ENCODE peak calls at places on chromosomes 2 and 18, in ten cellular contexts. One of them, this sample, is unnamed.

GRCh38 chr2:68643874-68644485 is 601 bp downstream of the PROKR1 start:
- DNase-seq in psoas muscle: no peak
- DNase-seq in hypothalamus: no peak
- DNase-seq in renal cortical epithelial cell: no peak
- DNase-seq in amniotic stem cell: no peak
- DNase-seq in stimulated activated CD4-positive, alpha-beta T cell treated with anti-CD3 and anti-CD28 coated beads, Interleukin-2, amount 100 ng/mL, for 48 hours: no peak
- DNase-seq in BJ: no peak
- DNase-seq in nucleus accumbens: no peak
- DNase-seq in stimulated activated naive CD8-positive, alpha-beta T cell treated with anti-CD3 and anti-CD28 coated beads, Interleukin-15, Interleukin-2, amounts not matched to agents 100 U/mL and 50 U/mL, for 24 hours: no peak
- DNase-seq in activated gamma-delta T cell treated with anti-CD3 and anti-CD28 coated beads, Interleukin-2, amount 50 U/mL, for 16 hours: no peak
- DNase-seq in this sample: no peak

GRCh38 chr2:175373001-175373727 is 191.7 kb upstream of the ATP5MC3 start:
- DNase-seq in psoas muscle: no peak
- DNase-seq in hypothalamus: no peak
- DNase-seq in renal cortical epithelial cell: peak; percentile 74
- DNase-seq in amniotic stem cell: no peak
- DNase-seq in stimulated activated CD4-positive, alpha-beta T cell treated with anti-CD3 and anti-CD28 coated beads, Interleukin-2, amount 100 ng/mL, for 48 hours: no peak
- DNase-seq in BJ: peak; percentile 14
- DNase-seq in nucleus accumbens: no peak
- DNase-seq in stimulated activated naive CD8-positive, alpha-beta T cell treated with anti-CD3 and anti-CD28 coated beads, Interleukin-15, Interleukin-2, amounts not matched to agents 100 U/mL and 50 U/mL, for 24 hours: no peak
- DNase-seq in activated gamma-delta T cell treated with anti-CD3 and anti-CD28 coated beads, Interleukin-2, amount 50 U/mL, for 16 hours: no peak
- DNase-seq in this sample: no peak

GRCh38 chr2:168961450-168962229 is 60.5 kb downstream of the G6PC2 start:
- DNase-seq in psoas muscle: no peak
- DNase-seq in hypothalamus: no peak
- DNase-seq in renal cortical epithelial cell: peak; percentile 84
- DNase-seq in amniotic stem cell: peak; percentile 35
- DNase-seq in stimulated activated CD4-positive, alpha-beta T cell treated with anti-CD3 and anti-CD28 coated beads, Interleukin-2, amount 100 ng/mL, for 48 hours: peak; percentile 36
- DNase-seq in BJ: peak; percentile 23
- DNase-seq in nucleus accumbens: no peak
- DNase-seq in stimulated activated naive CD8-positive, alpha-beta T cell treated with anti-CD3 and anti-CD28 coated beads, Interleukin-15, Interleukin-2, amounts not matched to agents 100 U/mL and 50 U/mL, for 24 hours: peak; percentile 26
- DNase-seq in activated gamma-delta T cell treated with anti-CD3 and anti-CD28 coated beads, Interleukin-2, amount 50 U/mL, for 16 hours: peak; percentile 32
- DNase-seq in this sample: peak; percentile 56

GRCh38 chr2:1795261-1795828 is 51.0 kb upstream of the PXDN start:
- DNase-seq in psoas muscle: no peak
- DNase-seq in hypothalamus: no peak
- DNase-seq in renal cortical epithelial cell: no peak
- DNase-seq in amniotic stem cell: no peak
- DNase-seq in stimulated activated CD4-positive, alpha-beta T cell treated with anti-CD3 and anti-CD28 coated beads, Interleukin-2, amount 100 ng/mL, for 48 hours: no peak
- DNase-seq in BJ: no peak
- DNase-seq in nucleus accumbens: no peak
- DNase-seq in stimulated activated naive CD8-positive, alpha-beta T cell treated with anti-CD3 and anti-CD28 coated beads, Interleukin-15, Interleukin-2, amounts not matched to agents 100 U/mL and 50 U/mL, for 24 hours: no peak
- DNase-seq in activated gamma-delta T cell treated with anti-CD3 and anti-CD28 coated beads, Interleukin-2, amount 50 U/mL, for 16 hours: no peak
- DNase-seq in this sample: no peak

GRCh38 chr2:38581193-38582147 is 21.3 kb downstream of the HNRNPLL start:
- DNase-seq in psoas muscle: no peak
- DNase-seq in hypothalamus: no peak
- DNase-seq in renal cortical epithelial cell: peak; percentile 85
- DNase-seq in amniotic stem cell: peak; percentile 59
- DNase-seq in stimulated activated CD4-positive, alpha-beta T cell treated with anti-CD3 and anti-CD28 coated beads, Interleukin-2, amount 100 ng/mL, for 48 hours: peak; percentile 39
- DNase-seq in BJ: no peak
- DNase-seq in nucleus accumbens: peak; percentile 7
- DNase-seq in stimulated activated naive CD8-positive, alpha-beta T cell treated with anti-CD3 and anti-CD28 coated beads, Interleukin-15, Interleukin-2, amounts not matched to agents 100 U/mL and 50 U/mL, for 24 hours: no peak
- DNase-seq in activated gamma-delta T cell treated with anti-CD3 and anti-CD28 coated beads, Interleukin-2, amount 50 U/mL, for 16 hours: peak; percentile 38
- DNase-seq in this sample: peak; percentile 73

GRCh38 chr2:121010998-121011397 is 274.0 kb downstream of the TFCP2L1 start:
- DNase-seq in psoas muscle: no peak
- DNase-seq in hypothalamus: no peak
- DNase-seq in renal cortical epithelial cell: no peak
- DNase-seq in amniotic stem cell: no peak
- DNase-seq in stimulated activated CD4-positive, alpha-beta T cell treated with anti-CD3 and anti-CD28 coated beads, Interleukin-2, amount 100 ng/mL, for 48 hours: no peak
- DNase-seq in BJ: no peak
- DNase-seq in nucleus accumbens: no peak
- DNase-seq in stimulated activated naive CD8-positive, alpha-beta T cell treated with anti-CD3 and anti-CD28 coated beads, Interleukin-15, Interleukin-2, amounts not matched to agents 100 U/mL and 50 U/mL, for 24 hours: no peak
- DNase-seq in activated gamma-delta T cell treated with anti-CD3 and anti-CD28 coated beads, Interleukin-2, amount 50 U/mL, for 16 hours: no peak
- DNase-seq in this sample: no peak

GRCh38 chr18:10798727-10799435 is 273.1 kb downstream of the NAPG start:
- DNase-seq in psoas muscle: no peak
- DNase-seq in hypothalamus: no peak
- DNase-seq in renal cortical epithelial cell: peak; percentile 72
- DNase-seq in amniotic stem cell: no peak
- DNase-seq in stimulated activated CD4-positive, alpha-beta T cell treated with anti-CD3 and anti-CD28 coated beads, Interleukin-2, amount 100 ng/mL, for 48 hours: no peak
- DNase-seq in BJ: no peak
- DNase-seq in nucleus accumbens: no peak
- DNase-seq in stimulated activated naive CD8-positive, alpha-beta T cell treated with anti-CD3 and anti-CD28 coated beads, Interleukin-15, Interleukin-2, amounts not matched to agents 100 U/mL and 50 U/mL, for 24 hours: no peak
- DNase-seq in activated gamma-delta T cell treated with anti-CD3 and anti-CD28 coated beads, Interleukin-2, amount 50 U/mL, for 16 hours: no peak
- DNase-seq in this sample: no peak

GRCh38 chr18:60404686-60405085 is 32.1 kb upstream of the MC4R start:
- DNase-seq in psoas muscle: no peak
- DNase-seq in hypothalamus: no peak
- DNase-seq in renal cortical epithelial cell: no peak
- DNase-seq in amniotic stem cell: no peak
- DNase-seq in stimulated activated CD4-positive, alpha-beta T cell treated with anti-CD3 and anti-CD28 coated beads, Interleukin-2, amount 100 ng/mL, for 48 hours: no peak
- DNase-seq in BJ: no peak
- DNase-seq in nucleus accumbens: no peak
- DNase-seq in stimulated activated naive CD8-positive, alpha-beta T cell treated with anti-CD3 and anti-CD28 coated beads, Interleukin-15, Interleukin-2, amounts not matched to agents 100 U/mL and 50 U/mL, for 24 hours: no peak
- DNase-seq in activated gamma-delta T cell treated with anti-CD3 and anti-CD28 coated beads, Interleukin-2, amount 50 U/mL, for 16 hours: no peak
- DNase-seq in this sample: no peak

GRCh38 chr2:78486565-78486964 is 538.9 kb upstream of the REG3G start:
- DNase-seq in psoas muscle: no peak
- DNase-seq in hypothalamus: no peak
- DNase-seq in renal cortical epithelial cell: no peak
- DNase-seq in amniotic stem cell: no peak
- DNase-seq in stimulated activated CD4-positive, alpha-beta T cell treated with anti-CD3 and anti-CD28 coated beads, Interleukin-2, amount 100 ng/mL, for 48 hours: no peak
- DNase-seq in BJ: no peak
- DNase-seq in nucleus accumbens: no peak
- DNase-seq in stimulated activated naive CD8-positive, alpha-beta T cell treated with anti-CD3 and anti-CD28 coated beads, Interleukin-15, Interleukin-2, amounts not matched to agents 100 U/mL and 50 U/mL, for 24 hours: no peak
- DNase-seq in activated gamma-delta T cell treated with anti-CD3 and anti-CD28 coated beads, Interleukin-2, amount 50 U/mL, for 16 hours: no peak
- DNase-seq in this sample: no peak

GRCh38 chr2:1709970-1710560 is 34.2 kb downstream of the PXDN start:
- DNase-seq in psoas muscle: no peak
- DNase-seq in hypothalamus: no peak
- DNase-seq in renal cortical epithelial cell: no peak
- DNase-seq in amniotic stem cell: no peak
- DNase-seq in stimulated activated CD4-positive, alpha-beta T cell treated with anti-CD3 and anti-CD28 coated beads, Interleukin-2, amount 100 ng/mL, for 48 hours: no peak
- DNase-seq in BJ: no peak
- DNase-seq in nucleus accumbens: no peak
- DNase-seq in stimulated activated naive CD8-positive, alpha-beta T cell treated with anti-CD3 and anti-CD28 coated beads, Interleukin-15, Interleukin-2, amounts not matched to agents 100 U/mL and 50 U/mL, for 24 hours: no peak
- DNase-seq in activated gamma-delta T cell treated with anti-CD3 and anti-CD28 coated beads, Interleukin-2, amount 50 U/mL, for 16 hours: no peak
- DNase-seq in this sample: no peak

GRCh38 chr2:128732976-128733431 is 414.3 kb upstream of the HS6ST1 start:
- DNase-seq in psoas muscle: no peak
- DNase-seq in hypothalamus: no peak
- DNase-seq in renal cortical epithelial cell: peak; percentile 60
- DNase-seq in amniotic stem cell: no peak
- DNase-seq in stimulated activated CD4-positive, alpha-beta T cell treated with anti-CD3 and anti-CD28 coated beads, Interleukin-2, amount 100 ng/mL, for 48 hours: no peak
- DNase-seq in BJ: no peak
- DNase-seq in nucleus accumbens: no peak
- DNase-seq in stimulated activated naive CD8-positive, alpha-beta T cell treated with anti-CD3 and anti-CD28 coated beads, Interleukin-15, Interleukin-2, amounts not matched to agents 100 U/mL and 50 U/mL, for 24 hours: no peak
- DNase-seq in activated gamma-delta T cell treated with anti-CD3 and anti-CD28 coated beads, Interleukin-2, amount 50 U/mL, for 16 hours: no peak
- DNase-seq in this sample: no peak

GRCh38 chr2:162261032-162261945 is 18.0 kb upstream of the FAP start:
- DNase-seq in psoas muscle: peak; percentile 72
- DNase-seq in hypothalamus: no peak
- DNase-seq in renal cortical epithelial cell: peak; percentile 33
- DNase-seq in amniotic stem cell: peak; percentile 42
- DNase-seq in stimulated activated CD4-positive, alpha-beta T cell treated with anti-CD3 and anti-CD28 coated beads, Interleukin-2, amount 100 ng/mL, for 48 hours: no peak
- DNase-seq in BJ: no peak
- DNase-seq in nucleus accumbens: no peak
- DNase-seq in stimulated activated naive CD8-positive, alpha-beta T cell treated with anti-CD3 and anti-CD28 coated beads, Interleukin-15, Interleukin-2, amounts not matched to agents 100 U/mL and 50 U/mL, for 24 hours: no peak
- DNase-seq in activated gamma-delta T cell treated with anti-CD3 and anti-CD28 coated beads, Interleukin-2, amount 50 U/mL, for 16 hours: no peak
- DNase-seq in this sample: no peak

This sample was measured in smooth muscle cell of the brain vasculature.